ENCODE peak calls at places on chromosomes 16 and 17, in four cellular contexts. D, O, B and X are unnamed samples.

GRCh38 chr17:60468371-60468770 is 46.1 kb downstream of the CHCT1 start:
- DNase-seq in D (peak), B (no peak), O (no peak), X (no peak)

GRCh38 chr17:40070895-40071719 is 8.3 kb downstream of the THRA start:
- DNase-seq in B (no peak), O (no peak), D (no peak), X (no peak)

GRCh38 chr17:760371-760770 is 8.3 kb upstream of the GEMIN4 start:
- DNase-seq in D (no peak), O (no peak), B (no peak), X (no peak)

GRCh38 chr17:14308965-14309879 is 8.3 kb downstream of the HS3ST3B1 start:
- DNase-seq in B (peak), O (peak), D (peak), X (peak)

GRCh38 chr16:89696598-89697128 is 4.8 kb downstream of the SPATA2L start:
- DNase-seq in D (no peak), B (no peak), O (no peak), X (no peak)

GRCh38 chr16:65195998-65196397 is 74.1 kb upstream of the CDH11 start:
- DNase-seq in B (no peak), O (no peak), D (no peak), X (no peak)

GRCh38 chr16:56343661-56344517 is 81.5 kb downstream of the AMFR start:
- DNase-seq in D (no peak), B (no peak), O (no peak), X (no peak)

GRCh38 chr16:19410435-19411153 is 7.1 kb upstream of the TMC5 start:
- DNase-seq in O (peak), D (no peak), B (peak), X (no peak)

GRCh38 chr17:55053855-55054254 is 85.3 kb downstream of the STXBP4 start:
- DNase-seq in O (no peak), B (no peak), D (peak), X (no peak)

GRCh38 chr17:43736389-43736788 is 22.2 kb downstream of the SOST start:
- DNase-seq in O (no peak), D (no peak), B (no peak), X (no peak)

GRCh38 chr17:43999024-43999423 is 5.4 kb upstream of the NAGS start:
- DNase-seq in B (no peak), O (no peak), D (no peak), X (no peak)

GRCh38 chr16:12646098-12646489 is 157.6 kb downstream of the CPPED1 start:
- DNase-seq in D (no peak), B (no peak), O (no peak), X (no peak)

GRCh38 chr16:27177031-27177774 is 26.1 kb upstream of the KDM8 start:
- DNase-seq in D (peak), O (no peak), B (no peak), X (no peak)

GRCh38 chr17:40623419-40624217 is 24.0 kb downstream of the SMARCE1 start:
- DNase-seq in D (no peak), O (no peak), B (no peak), X (no peak)

GRCh38 chr16:48558269-48558915 is 51.6 kb downstream of the N4BP1 start:
- DNase-seq in O (no peak), D (peak), B (no peak), X (no peak)

GRCh38 chr17:21304091-21304490 is 19.6 kb downstream of the MAP2K3 start:
- DNase-seq in D (no peak), O (no peak), B (no peak), X (no peak)

GRCh38 chr16:61829631-61830030 is 206.6 kb downstream of the CDH8 start:
- DNase-seq in O (no peak), B (no peak), D (no peak), X (no peak)

GRCh38 chr16:30953511-30954124 is 3.9 kb upstream of the SETD1A start:
- DNase-seq in D (peak), B (peak), O (peak), X (no peak)

GRCh38 chr16:57146735-57147134 is 39.1 kb downstream of the PSME3IP1 start:
- DNase-seq in O (peak), B (no peak), D (no peak), X (no peak)

GRCh38 chr17:42529054-42529453 is 7.0 kb upstream of the NAGLU start:
- DNase-seq in O (no peak), B (no peak), D (no peak), X (no peak)

GRCh38 chr17:30318190-30318589 is 15.7 kb downstream of the TMIGD1 start:
- DNase-seq in O (no peak), D (no peak), B (no peak), X (no peak)

GRCh38 chr16:15952265-15952711 is 2.9 kb downstream of the ABCC1 start:
- DNase-seq in B (no peak), D (no peak), O (no peak), X (no peak)

GRCh38 chr16:65235339-65236177 is 113.7 kb upstream of the CDH11 start:
- DNase-seq in O (no peak), B (no peak), D (no peak), X (no peak)

GRCh38 chr16:88920618-88921602 is 54.5 kb upstream of the PABPN1L start:
- DNase-seq in D (peak), B (no peak), O (peak), X (peak)

GRCh38 chr17:3528604-3529511 is 28.8 kb downstream of the TRPV3 start:
- DNase-seq in D (peak), O (no peak), B (no peak), X (no peak)

GRCh38 chr17:33328129-33328528 is 35.0 kb upstream of the ASIC2 start:
- DNase-seq in B (peak), D (no peak), O (peak), X (no peak)

GRCh38 chr17:4947411-4948165 is 742 bp downstream of the PFN1 start:
- DNase-seq in D (peak), O (peak), B (peak), X (no peak)

GRCh38 chr17:63823659-63824331 is 3.4 kb upstream of the PSMC5 start:
- DNase-seq in O (no peak), B (no peak), D (no peak), X (no peak)

GRCh38 chr16:77679901-77680300 is 42.4 kb upstream of the NUDT7 start:
- DNase-seq in B (no peak), O (no peak), D (no peak), X (no peak)

GRCh38 chr17:17681744-17682292 is 560 bp downstream of the RAI1 start:
- DNase-seq in B (peak), D (peak), O (peak), X (no peak)

GRCh38 chr17:56434610-56435009 is 158.9 kb upstream of the NOG start:
- DNase-seq in O (no peak), D (no peak), B (no peak), X (no peak)

GRCh38 chr16:77579283-77579985 is 142.9 kb upstream of the NUDT7 start:
- DNase-seq in B (no peak), O (no peak), D (peak), X (no peak)

GRCh38 chr17:17865035-17865434 is 28.2 kb upstream of the SREBF1 start:
- DNase-seq in B (no peak), O (no peak), D (no peak), X (no peak)

GRCh38 chr16:965487-965886 is 5.3 kb downstream of the LMF1 start:
- DNase-seq in O (no peak), D (no peak), B (no peak), X (no peak)

GRCh38 chr16:19884021-19884485 is 595 bp downstream of the GPRC5B start:
- DNase-seq in D (no peak), O (peak), B (no peak), X (no peak)

GRCh38 chr16:1678500-1679098 is 520 bp downstream of the JPT2 start:
- DNase-seq in D (peak), B (peak), O (peak), X (no peak)

GRCh38 chr16:84271866-84272265 is 22.8 kb upstream of the WFDC1 start:
- DNase-seq in B (no peak), O (no peak), D (no peak), X (no peak)
- TF ChIP-seq CTCF in B (no peak), O (no peak), D (no peak), X (no peak)

DNA sequence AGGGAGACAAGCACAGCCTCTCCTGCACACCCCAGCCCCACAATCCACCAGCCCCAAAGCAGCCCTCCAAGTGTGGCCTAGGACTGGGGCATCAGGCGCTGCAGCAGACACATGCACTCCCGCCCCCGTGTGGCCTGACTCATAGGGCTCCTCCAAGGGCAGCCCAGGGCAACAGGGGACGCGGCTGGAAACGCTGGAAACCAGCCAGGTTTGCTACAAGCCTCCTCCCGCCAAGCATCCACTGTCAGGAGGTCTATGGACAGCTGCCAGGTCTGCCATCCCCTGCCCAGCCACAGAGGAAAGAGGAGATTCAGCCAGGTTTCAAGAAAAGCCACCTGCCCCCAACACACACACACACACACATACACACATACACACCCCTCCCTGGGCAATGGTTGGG is 25.8 kb downstream of the SRCIN1 start:
- DNase-seq in O (peak), D (peak), B (no peak), X (no peak)
- TF ChIP-seq CTCF in O (no peak), D (peak), B (peak), X (peak)

DNA sequence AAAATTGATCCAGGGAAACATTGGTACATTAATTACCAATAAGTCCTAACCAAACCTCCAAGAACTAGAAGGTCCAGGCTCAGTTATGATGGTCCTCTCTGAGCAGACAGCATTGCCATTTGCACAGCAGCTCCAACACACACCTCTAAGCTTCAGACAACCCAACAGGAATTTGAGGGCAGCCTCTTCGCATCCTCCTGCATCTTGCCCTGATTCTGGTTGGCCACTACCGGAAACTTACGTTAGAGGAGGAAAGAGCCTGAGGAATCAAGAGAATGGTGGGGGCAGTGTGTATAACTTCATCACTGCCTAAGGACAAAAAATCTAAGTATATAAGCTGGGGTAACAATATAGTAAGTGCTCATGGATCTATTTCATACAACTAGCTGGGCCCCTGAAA is 15.7 kb downstream of the FAM117A start:
- DNase-seq in B (no peak), O (no peak), D (no peak), X (no peak)
- TF ChIP-seq CTCF in B (no peak), O (no peak), D (no peak), X (no peak)

GRCh38 chr17:46192484-46193245 is 564 bp downstream of the KANSL1 start:
- DNase-seq in O (peak), D (peak), B (peak), X (no peak)

GRCh38 chr17:46192211-46192483 is 1.1 kb downstream of the KANSL1 start:
- DNase-seq in B (no peak), D (no peak), O (no peak), X (no peak)

GRCh38 chr17:46194393-46195216 is 1.4 kb upstream of the KANSL1 start:
- DNase-seq in B (no peak), O (peak), D (peak), X (no peak)

GRCh38 chr17:46193626-46194392 is 580 bp upstream of the KANSL1 start:
- DNase-seq in B (peak), O (peak), D (peak), X (peak)

GRCh38 chr17:46193246-46193625 is at the start of gene KANSL1:
- DNase-seq in D (peak), B (peak), O (peak), X (no peak)
- TF ChIP-seq CTCF in D (peak), B (peak), O (no peak), X (peak)

DNA sequence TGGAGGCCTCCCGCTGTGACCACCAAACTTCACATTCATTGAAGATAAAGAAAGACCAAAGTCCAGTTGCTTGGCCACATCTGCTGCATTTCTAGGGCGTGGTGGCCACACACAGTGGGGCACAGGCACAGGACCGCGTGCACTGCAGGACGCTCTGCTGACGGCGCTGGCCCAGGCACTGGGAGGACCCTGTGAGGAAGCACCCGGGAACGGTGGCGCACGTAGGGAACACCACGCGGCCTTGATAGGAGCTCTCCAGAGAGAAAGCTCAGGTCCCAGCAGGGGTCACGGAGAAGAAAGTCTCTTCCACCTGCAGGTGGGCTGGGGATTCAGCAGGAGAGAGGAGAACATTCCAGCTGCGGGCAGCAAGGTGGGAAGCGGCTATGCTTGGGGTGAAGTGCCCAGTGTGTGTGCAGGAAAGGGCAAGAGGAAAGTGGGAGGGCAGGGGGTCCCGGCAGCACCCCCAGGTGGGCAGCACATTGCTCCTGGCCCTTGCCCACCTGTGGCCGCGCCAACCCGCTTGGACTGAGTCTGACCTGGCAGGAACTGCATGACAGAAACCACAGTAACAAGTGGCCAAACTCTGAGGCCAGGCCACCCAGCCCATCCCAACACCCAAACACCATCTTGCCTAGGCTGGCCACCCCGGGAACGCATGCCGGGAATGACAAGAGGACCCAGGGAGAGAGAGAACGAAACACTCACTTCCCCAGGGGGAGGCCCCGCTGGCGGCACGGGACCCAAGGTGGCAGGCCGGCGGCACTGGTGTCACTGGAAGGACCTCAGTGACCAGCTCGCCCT is 32.8 kb downstream of the TBC1D16 start:
- DNase-seq in D (no peak), B (no peak), O (no peak), X (no peak)
- TF ChIP-seq CTCF in D (no peak), B (no peak), O (no peak), X (no peak)

DNA sequence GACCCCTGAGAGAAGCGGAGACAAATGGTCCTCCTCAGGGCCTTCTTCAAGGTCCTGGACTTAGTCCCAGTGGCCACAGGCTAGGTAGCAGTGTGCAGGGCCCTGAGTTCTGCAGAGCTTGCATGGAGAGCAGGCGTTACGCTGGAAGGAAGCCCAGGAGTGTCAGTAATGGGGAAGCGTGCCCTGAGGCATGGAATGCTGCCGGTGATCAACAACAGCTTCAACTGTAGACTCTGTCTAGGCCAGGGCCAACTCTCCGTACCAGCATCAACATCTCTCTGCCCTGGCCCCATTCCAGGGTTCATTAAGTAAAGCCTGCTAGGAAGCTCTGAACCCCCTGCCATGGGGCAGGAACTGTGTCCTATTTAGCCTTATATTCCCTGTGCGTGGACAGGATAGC is 568 bp upstream of the TNK1 start:
- DNase-seq in B (no peak), O (no peak), D (peak), X (peak)
- TF ChIP-seq CTCF in B (no peak), O (no peak), D (no peak), X (no peak)

GRCh38 chr17:67947325-67947813 is 48.9 kb downstream of the C17orf58 start:
- DNase-seq in O (no peak), B (no peak), D (no peak), X (no peak)

GRCh38 chr17:67944035-67944434 is 52.2 kb downstream of the C17orf58 start:
- DNase-seq in B (no peak), D (no peak), O (no peak), X (no peak)

DNA sequence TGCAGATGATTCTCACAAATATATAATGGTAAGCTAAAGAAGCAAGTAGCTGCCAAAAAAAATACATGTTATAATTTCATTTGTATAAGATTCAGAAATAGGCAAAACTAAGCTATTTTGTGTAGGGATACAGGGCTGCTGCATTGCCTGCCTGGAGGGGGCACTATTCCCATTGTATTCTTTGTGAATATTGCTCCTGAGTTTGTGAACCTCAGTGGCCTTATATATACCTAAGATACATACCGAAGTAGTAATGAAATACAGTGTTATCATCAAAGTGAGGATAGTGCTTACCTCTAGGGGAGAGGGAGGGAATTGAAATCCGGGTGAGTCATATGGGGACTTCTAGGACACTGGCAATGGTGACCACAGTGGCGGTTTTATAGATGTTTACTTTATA is 53.5 kb downstream of the C17orf58 start:
- DNase-seq in D (peak), B (no peak), O (peak), X (no peak)
- TF ChIP-seq CTCF in D (peak), B (peak), O (peak), X (peak)